ENCODE peak calls at places on chromosome 16, in five cellular contexts. K, M, N, T and J are unnamed samples.

GRCh38 chr16:65070831-65071230 is 51.0 kb downstream of the CDH11 start:
- DNase-seq in N (peak), T (peak), K (no peak), M (no peak), J (peak)

GRCh38 chr16:29844575-29845331 is 18.3 kb downstream of the CDIPT start:
- DNase-seq in T (no peak), N (no peak), M (no peak), K (no peak), J (no peak)

GRCh38 chr16:13621639-13622038 is 298.3 kb upstream of the ERCC4 start:
- DNase-seq in K (no peak), T (no peak), N (no peak), M (no peak), J (no peak)

GRCh38 chr16:53530046-53530445 is 27.0 kb upstream of the AKTIP start:
- DNase-seq in N (no peak), T (no peak), M (no peak), K (no peak), J (no peak)

GRCh38 chr16:47477680-47478079 is 16.5 kb downstream of the PHKB start:
- DNase-seq in M (no peak), N (peak), K (no peak), T (no peak), J (no peak)

GRCh38 chr16:83771306-83771942 is 36.4 kb upstream of the HSBP1 start:
- DNase-seq in M (no peak), T (no peak), N (no peak), K (no peak), J (peak)

GRCh38 chr16:3149630-3150345 is 15.0 kb downstream of the ZNF213 start:
- DNase-seq in T (peak), N (peak), M (peak), K (peak), J (peak)

GRCh38 chr16:58464916-58465731 is 34.8 kb upstream of the NDRG4 start:
- DNase-seq in K (peak), M (no peak), T (no peak), N (no peak), J (no peak)

GRCh38 chr16:838741-839140 is 38.2 kb upstream of the GNG13 start:
- DNase-seq in T (no peak), M (no peak), K (no peak), N (no peak), J (no peak)

GRCh38 chr16:54318941-54319340 is 32.4 kb upstream of the IRX3 start:
- DNase-seq in T (no peak), M (no peak), K (no peak), N (peak), J (no peak)

GRCh38 chr16:4288148-4288921 is 15.5 kb upstream of the TFAP4 start:
- DNase-seq in N (peak), K (peak), T (peak), M (peak), J (peak)